ENCODE peak calls at places on chromosomes 3 and 15, in ten cellular contexts. One of them, this sample, is unnamed.

GRCh38 chr3:78858165-78858564 is 909.6 kb downstream of the ROBO1 start:
- DNase-seq in foreskin fibroblast: no peak
- DNase-seq in stimulated activated CD8-positive, alpha-beta memory T cell treated with anti-CD3 and anti-CD28 coated beads, Interleukin-4, amount 100 ng/mL, for 1 hour: no peak
- DNase-seq in EL: no peak
- DNase-seq in activated gamma-delta T cell treated with Interleukin-2 at 50 U/mL for 16 hours: no peak
- DNase-seq in AG08396: peak; percentile 5
- DNase-seq in left cardiac atrium: no peak
- DNase-seq in EH: no peak
- DNase-seq in HEK293T: no peak
- DNase-seq in heart left ventricle: no peak
- DNase-seq in this sample: no peak

GRCh38 chr15:43150171-43150929 is 17.0 kb downstream of the TMEM62 start:
- DNase-seq in stimulated activated CD8-positive, alpha-beta memory T cell treated with anti-CD3 and anti-CD28 coated beads, Interleukin-4, amount 100 ng/mL, for 1 hour: no peak
- DNase-seq in AG08396: peak; percentile 83
- DNase-seq in heart left ventricle: no peak
- DNase-seq in left cardiac atrium: no peak
- DNase-seq in foreskin fibroblast: peak; percentile 98
- DNase-seq in EL: peak; percentile 95
- DNase-seq in activated gamma-delta T cell treated with Interleukin-2 at 50 U/mL for 16 hours: no peak
- DNase-seq in EH: peak; percentile 98
- DNase-seq in HEK293T: no peak
- DNase-seq in this sample: no peak

GRCh38 chr15:68415501-68416157 is 16.3 kb downstream of the ITGA11 start:
- DNase-seq in AG08396: no peak
- DNase-seq in HEK293T: no peak
- DNase-seq in EH: no peak
- DNase-seq in heart left ventricle: peak; percentile 12
- DNase-seq in activated gamma-delta T cell treated with Interleukin-2 at 50 U/mL for 16 hours: no peak
- DNase-seq in EL: no peak
- DNase-seq in stimulated activated CD8-positive, alpha-beta memory T cell treated with anti-CD3 and anti-CD28 coated beads, Interleukin-4, amount 100 ng/mL, for 1 hour: no peak
- DNase-seq in foreskin fibroblast: no peak
- DNase-seq in left cardiac atrium: peak; percentile 57
- DNase-seq in this sample: no peak

GRCh38 chr3:37986479-37987314 is 3.9 kb upstream of the VILL start:
- DNase-seq in activated gamma-delta T cell treated with Interleukin-2 at 50 U/mL for 16 hours: no peak
- DNase-seq in stimulated activated CD8-positive, alpha-beta memory T cell treated with anti-CD3 and anti-CD28 coated beads, Interleukin-4, amount 100 ng/mL, for 1 hour: no peak
- DNase-seq in HEK293T: no peak
- DNase-seq in left cardiac atrium: no peak
- DNase-seq in EL: no peak
- DNase-seq in EH: no peak
- DNase-seq in foreskin fibroblast: no peak
- DNase-seq in AG08396: no peak
- DNase-seq in heart left ventricle: no peak
- DNase-seq in this sample: no peak

GRCh38 chr3:188208751-188209433 is 54.9 kb downstream of the LPP start:
- DNase-seq in foreskin fibroblast: peak; percentile 70
- DNase-seq in activated gamma-delta T cell treated with Interleukin-2 at 50 U/mL for 16 hours: no peak
- DNase-seq in AG08396: peak; percentile 17
- DNase-seq in heart left ventricle: no peak
- DNase-seq in EL: peak; percentile 68
- DNase-seq in left cardiac atrium: no peak
- DNase-seq in HEK293T: no peak
- DNase-seq in stimulated activated CD8-positive, alpha-beta memory T cell treated with anti-CD3 and anti-CD28 coated beads, Interleukin-4, amount 100 ng/mL, for 1 hour: no peak
- DNase-seq in EH: peak; percentile 78
- DNase-seq in this sample: no peak

GRCh38 chr3:53109822-53110771 is 20.1 kb downstream of the RFT1 start:
- DNase-seq in left cardiac atrium: peak; percentile 55
- DNase-seq in EL: peak; percentile 57
- DNase-seq in EH: peak; percentile 73
- DNase-seq in AG08396: peak; percentile 63
- DNase-seq in foreskin fibroblast: peak; percentile 90
- DNase-seq in activated gamma-delta T cell treated with Interleukin-2 at 50 U/mL for 16 hours: no peak
- DNase-seq in stimulated activated CD8-positive, alpha-beta memory T cell treated with anti-CD3 and anti-CD28 coated beads, Interleukin-4, amount 100 ng/mL, for 1 hour: no peak
- DNase-seq in HEK293T: peak; percentile 71
- DNase-seq in heart left ventricle: peak; percentile 18
- DNase-seq in this sample: no peak

GRCh38 chr3:187016639-187017345 is 86.5 kb downstream of the ST6GAL1 start:
- DNase-seq in left cardiac atrium: no peak
- DNase-seq in activated gamma-delta T cell treated with Interleukin-2 at 50 U/mL for 16 hours: no peak
- DNase-seq in stimulated activated CD8-positive, alpha-beta memory T cell treated with anti-CD3 and anti-CD28 coated beads, Interleukin-4, amount 100 ng/mL, for 1 hour: no peak
- DNase-seq in AG08396: no peak
- DNase-seq in EL: peak; percentile 58
- DNase-seq in EH: peak; percentile 68
- DNase-seq in foreskin fibroblast: peak; percentile 30
- DNase-seq in heart left ventricle: no peak
- DNase-seq in HEK293T: no peak
- DNase-seq in this sample: no peak

GRCh38 chr3:162139841-162140240 is 643.2 kb downstream of the OTOL1 start:
- DNase-seq in EH: no peak
- DNase-seq in HEK293T: no peak
- DNase-seq in EL: no peak
- DNase-seq in activated gamma-delta T cell treated with Interleukin-2 at 50 U/mL for 16 hours: no peak
- DNase-seq in heart left ventricle: no peak
- DNase-seq in stimulated activated CD8-positive, alpha-beta memory T cell treated with anti-CD3 and anti-CD28 coated beads, Interleukin-4, amount 100 ng/mL, for 1 hour: no peak
- DNase-seq in AG08396: no peak
- DNase-seq in left cardiac atrium: no peak
- DNase-seq in foreskin fibroblast: peak; percentile 33
- DNase-seq in this sample: no peak

GRCh38 chr3:99751649-99752048 is 66.0 kb upstream of the CMSS1 start:
- DNase-seq in AG08396: peak; percentile 31
- DNase-seq in stimulated activated CD8-positive, alpha-beta memory T cell treated with anti-CD3 and anti-CD28 coated beads, Interleukin-4, amount 100 ng/mL, for 1 hour: no peak
- DNase-seq in EH: peak; percentile 84
- DNase-seq in foreskin fibroblast: peak; percentile 77
- DNase-seq in EL: peak; percentile 73
- DNase-seq in HEK293T: no peak
- DNase-seq in activated gamma-delta T cell treated with Interleukin-2 at 50 U/mL for 16 hours: no peak
- DNase-seq in heart left ventricle: no peak
- DNase-seq in left cardiac atrium: no peak
- DNase-seq in this sample: no peak

GRCh38 chr15:20341901-20342605 is 199.5 kb downstream of the GOLGA6L6 start:
- DNase-seq in stimulated activated CD8-positive, alpha-beta memory T cell treated with anti-CD3 and anti-CD28 coated beads, Interleukin-4, amount 100 ng/mL, for 1 hour: no peak
- DNase-seq in activated gamma-delta T cell treated with Interleukin-2 at 50 U/mL for 16 hours: peak; percentile 49
- DNase-seq in HEK293T: no peak
- DNase-seq in foreskin fibroblast: no peak
- DNase-seq in left cardiac atrium: peak; percentile 72
- DNase-seq in heart left ventricle: peak; percentile 82
- DNase-seq in AG08396: no peak
- DNase-seq in EL: no peak
- DNase-seq in EH: no peak
- DNase-seq in this sample: no peak

GRCh38 chr15:82298520-82298919 is 35.9 kb downstream of the SAXO2 start:
- DNase-seq in HEK293T: no peak
- DNase-seq in EL: no peak
- DNase-seq in heart left ventricle: no peak
- DNase-seq in left cardiac atrium: no peak
- DNase-seq in activated gamma-delta T cell treated with Interleukin-2 at 50 U/mL for 16 hours: peak; percentile 68
- DNase-seq in EH: no peak
- DNase-seq in foreskin fibroblast: no peak
- DNase-seq in AG08396: no peak
- DNase-seq in stimulated activated CD8-positive, alpha-beta memory T cell treated with anti-CD3 and anti-CD28 coated beads, Interleukin-4, amount 100 ng/mL, for 1 hour: peak; percentile 4
- DNase-seq in this sample: no peak

GRCh38 chr15:63191895-63192603 is 2.6 kb downstream of the RAB8B start:
- DNase-seq in AG08396: no peak
- DNase-seq in left cardiac atrium: no peak
- DNase-seq in EL: no peak
- DNase-seq in stimulated activated CD8-positive, alpha-beta memory T cell treated with anti-CD3 and anti-CD28 coated beads, Interleukin-4, amount 100 ng/mL, for 1 hour: no peak
- DNase-seq in EH: no peak
- DNase-seq in heart left ventricle: no peak
- DNase-seq in HEK293T: no peak
- DNase-seq in foreskin fibroblast: no peak
- DNase-seq in activated gamma-delta T cell treated with Interleukin-2 at 50 U/mL for 16 hours: peak; percentile 55
- DNase-seq in this sample: no peak

GRCh38 chr15:64844576-64845140 is 2.9 kb downstream of the PLEKHO2 start:
- DNase-seq in heart left ventricle: no peak
- DNase-seq in AG08396: no peak
- DNase-seq in EH: peak; percentile 25
- DNase-seq in EL: no peak
- DNase-seq in activated gamma-delta T cell treated with Interleukin-2 at 50 U/mL for 16 hours: peak; percentile 28
- DNase-seq in stimulated activated CD8-positive, alpha-beta memory T cell treated with anti-CD3 and anti-CD28 coated beads, Interleukin-4, amount 100 ng/mL, for 1 hour: no peak
- DNase-seq in HEK293T: no peak
- DNase-seq in foreskin fibroblast: no peak
- DNase-seq in left cardiac atrium: no peak
- DNase-seq in this sample: no peak